ENCODE peak calls at places on chromosomes 5 and 9, in six cellular contexts. V, Q, B, A, X and H are unnamed samples.

GRCh38 chr5:74608754-74609576 is 31.6 kb downstream of the ENC1 start:
- DNase-seq in V (no peak), Q (no peak), B (no peak), A (no peak), X (no peak), H (no peak)

GRCh38 chr5:80083115-80083890 is 48.2 kb downstream of the THBS4 start:
- DNase-seq in V (peak; percentile 58), Q (no peak), B (no peak), A (no peak), X (peak; percentile 78), H (peak; percentile 23)

GRCh38 chr5:119478781-119479180 is 26.5 kb downstream of the HSD17B4 start:
- DNase-seq in V (no peak), Q (no peak), B (no peak), A (no peak), X (no peak), H (no peak)

GRCh38 chr9:112487799-112488345 is 1.2 kb downstream of the KIAA1958 start:
- DNase-seq in V (no peak), Q (no peak), B (no peak), A (no peak), X (no peak), H (no peak)

GRCh38 chr5:75113354-75113753 is 61.0 kb upstream of the GCNT4 start:
- DNase-seq in V (no peak), Q (no peak), B (no peak), A (no peak), X (no peak), H (no peak)

GRCh38 chr9:87107072-87107471 is 159.8 kb upstream of the GAS1 start:
- DNase-seq in V (no peak), Q (no peak), B (no peak), A (no peak), X (peak; percentile 97), H (no peak)

GRCh38 chr9:125189011-125189360 is 617 bp downstream of the PPP6C start:
- DNase-seq in V (no peak), Q (no peak), B (peak; percentile 25), A (peak; percentile 36), X (no peak), H (peak; percentile 35)

GRCh38 chr5:132674671-132675506 is 1.1 kb downstream of the IL4 start:
- DNase-seq in V (no peak), Q (no peak), B (no peak), A (no peak), X (peak; percentile 90), H (no peak)

GRCh38 chr5:73945505-73945904 is 319.5 kb downstream of the ARHGEF28 start:
- DNase-seq in V (no peak), Q (no peak), B (no peak), A (no peak), X (no peak), H (peak; percentile 64)

GRCh38 chr9:95750725-95751644 is 124.5 kb upstream of the ERCC6L2 start:
- DNase-seq in V (peak; percentile 73), Q (no peak), B (no peak), A (no peak), X (no peak), H (no peak)

GRCh38 chr9:81868145-81868544 is 60.1 kb upstream of the SPATA31D4 start:
- DNase-seq in V (no peak), Q (no peak), B (no peak), A (no peak), X (no peak), H (no peak)